ENCODE peak calls at places on chromosomes 2 and 18, in ten cellular contexts. Z, V, N, H, E, M, O, J, F and D are unnamed samples.
A peak's percentile ranks its signal among the peaks of the same experiment; 100 is the strongest.

GRCh38 chr18:74623047-74623816 is 25.6 kb downstream of the ZNF407 start:
- DNase-seq in O (no peak), V (peak; percentile 55), E (no peak), M (peak; percentile 9), F (no peak), H (no peak), J (no peak), Z (no peak), N (no peak), D (no peak)

GRCh38 chr2:37376421-37377186 is 32.2 kb downstream of the QPCT start:
- DNase-seq in F (peak; percentile 25), H (no peak), J (peak; percentile 95), N (no peak), Z (no peak), E (no peak), M (no peak), O (peak; percentile 76), V (no peak), D (peak; percentile 31)

GRCh38 chr18:60019463-60019840 is 119.7 kb downstream of the PMAIP1 start:
- DNase-seq in O (no peak), J (no peak), H (no peak), Z (no peak), M (no peak), N (no peak), E (no peak), F (no peak), V (no peak), D (no peak)

GRCh38 chr2:11305958-11306357 is 38.5 kb downstream of the ROCK2 start:
- DNase-seq in N (no peak), H (no peak), F (no peak), V (no peak), M (no peak), Z (no peak), J (no peak), E (no peak), O (no peak), D (no peak)

GRCh38 chr2:72828840-72829507 is 3.1 kb upstream of the EXOC6B start:
- DNase-seq in J (no peak), V (no peak), O (no peak), E (no peak), Z (no peak), F (no peak), H (no peak), N (no peak), M (no peak), D (no peak)

GRCh38 chr18:35409921-35410320 is 32.8 kb upstream of the ZNF396 start:
- DNase-seq in H (no peak), F (no peak), M (no peak), E (no peak), Z (no peak), V (no peak), O (no peak), N (no peak), J (no peak), D (no peak)

GRCh38 chr2:106990307-106990706 is 104.3 kb upstream of the ST6GAL2 start:
- DNase-seq in O (no peak), F (no peak), E (no peak), V (no peak), M (no peak), Z (no peak), H (no peak), J (no peak), N (no peak), D (no peak)

GRCh38 chr18:11937874-11938478 is 29.9 kb upstream of the MPPE1 start:
- DNase-seq in E (peak; percentile 73), O (peak; percentile 73), M (peak; percentile 85), V (peak; percentile 93), J (peak; percentile 84), Z (no peak), F (peak; percentile 81), N (peak; percentile 73), H (no peak), D (peak; percentile 45)

GRCh38 chr2:235639387-235639786 is 145.5 kb downstream of the AGAP1 start:
- DNase-seq in H (no peak), Z (no peak), F (peak; percentile 83), V (peak; percentile 80), M (peak; percentile 24), N (no peak), O (peak; percentile 83), J (peak; percentile 96), E (no peak), D (no peak)
- TF ChIP-seq POLR2A in H (peak; percentile 61), Z (no peak), F (peak; percentile 17), V (no peak), M (no peak), N (no peak), O (peak; percentile 54), J (peak; percentile 76), E (no peak), D (no peak)

DNA sequence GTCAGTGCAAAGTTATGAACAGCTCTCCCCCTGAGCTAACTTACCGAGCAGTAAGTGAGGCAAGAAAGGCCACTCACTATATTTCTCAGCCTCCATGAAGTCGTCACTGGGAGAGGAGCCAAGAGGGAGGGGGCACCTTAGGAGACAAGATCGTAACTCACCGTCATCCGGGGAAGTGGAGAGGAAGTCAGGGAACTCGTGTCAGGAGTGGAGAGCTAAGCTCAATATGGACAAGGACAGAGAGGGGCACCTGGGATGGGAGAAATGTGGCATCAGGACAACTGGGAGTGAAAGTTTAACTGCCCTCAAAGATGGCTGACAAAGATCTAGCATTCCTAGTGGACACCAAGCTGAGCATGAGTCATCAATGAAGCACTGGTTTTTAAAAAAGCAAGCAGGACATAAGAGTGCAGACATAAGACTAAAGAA is 37.1 kb downstream of the BCL11A start:
- DNase-seq in V (no peak), E (no peak), J (peak; percentile 66), M (no peak), N (no peak), H (no peak), Z (no peak), O (peak; percentile 34), F (no peak), D (no peak)
- TF ChIP-seq POLR2A in V (no peak), E (no peak), J (no peak), M (no peak), N (no peak), H (no peak), Z (no peak), O (no peak), F (no peak), D (no peak)

DNA sequence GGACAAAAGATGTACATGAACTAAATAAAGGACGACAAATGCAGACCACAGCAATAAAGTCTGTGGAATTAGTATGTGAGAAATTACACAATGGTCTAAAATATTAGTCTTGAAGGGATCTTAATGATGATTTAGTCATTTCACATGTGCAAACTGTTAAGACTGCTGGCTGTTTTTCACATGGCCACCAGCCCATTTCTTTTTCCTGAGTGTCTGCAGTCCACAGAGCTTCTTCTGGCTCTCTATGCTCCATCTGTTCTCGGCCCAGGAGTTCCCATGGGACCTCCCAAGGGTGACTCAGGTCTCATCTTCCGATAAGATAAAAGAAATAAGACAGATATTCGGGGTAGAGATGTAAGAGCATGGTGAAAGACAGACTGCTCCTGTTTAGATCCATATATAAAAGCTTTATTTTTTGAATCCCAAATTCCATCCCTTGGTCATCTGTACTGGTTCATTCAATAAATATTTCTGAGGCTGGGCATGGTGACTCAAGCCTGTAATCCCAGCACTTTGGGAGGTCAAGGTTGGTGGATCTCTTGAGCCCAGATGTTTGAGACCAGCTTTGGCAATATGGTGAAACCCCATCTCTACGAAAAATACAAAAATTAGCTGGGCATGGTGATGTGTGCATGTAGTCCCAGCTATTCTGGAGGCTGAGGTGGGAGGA is 20.1 kb downstream of the IL1RL1 start:
- DNase-seq in V (no peak), H (no peak), O (no peak), J (no peak), Z (no peak), M (no peak), F (no peak), N (no peak), E (no peak), D (no peak)
- TF ChIP-seq POLR2A in V (no peak), H (no peak), O (no peak), J (no peak), Z (no peak), M (no peak), F (no peak), N (no peak), E (no peak), D (no peak)

DNA sequence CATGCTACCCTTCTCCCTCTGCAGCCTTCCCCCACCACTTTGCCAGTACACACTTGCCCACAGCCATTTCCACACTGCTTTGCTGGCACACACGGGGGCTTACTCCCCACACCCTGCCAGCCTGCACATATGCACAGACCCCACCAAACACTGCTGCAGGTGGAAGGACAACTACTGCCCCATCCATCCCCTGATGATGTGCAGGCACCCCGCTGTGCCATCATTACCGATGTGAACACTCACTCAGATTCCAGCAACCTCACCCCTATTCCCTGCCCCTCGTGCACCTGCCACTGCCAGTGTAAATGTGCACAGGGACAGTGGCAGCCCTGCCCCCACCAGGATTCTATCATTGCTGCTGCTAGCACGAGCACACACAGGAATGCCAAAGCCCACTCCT is 1400.8 kb upstream of the DDX18 start:
- DNase-seq in Z (peak; percentile 6), N (no peak), J (no peak), O (no peak), M (no peak), V (no peak), F (no peak), H (no peak), E (no peak), D (no peak)
- TF ChIP-seq POLR2A in Z (no peak), N (no peak), J (no peak), O (no peak), M (no peak), V (no peak), F (no peak), H (no peak), E (no peak), D (no peak)

DNA sequence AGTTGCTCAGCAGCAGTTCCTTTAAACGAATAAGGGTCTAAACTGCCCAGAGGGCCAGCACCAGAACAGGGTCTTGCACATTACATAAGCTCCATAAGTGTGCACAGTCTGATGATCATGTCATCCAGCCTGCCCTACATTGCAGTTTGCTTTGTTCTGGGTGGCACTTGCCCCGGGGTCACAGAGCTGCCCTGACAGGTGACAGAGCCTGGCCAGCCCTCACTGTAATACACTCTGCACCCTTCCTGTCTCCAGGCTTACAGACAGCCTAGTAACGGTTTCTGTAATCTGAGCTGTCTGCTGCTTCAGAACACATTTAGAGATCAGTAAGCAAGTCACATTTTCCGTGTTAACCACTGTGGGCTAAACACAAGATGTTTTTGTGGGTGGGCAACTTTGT is 213.3 kb downstream of the FAM210A start:
- DNase-seq in F (no peak), H (no peak), E (no peak), O (no peak), Z (no peak), J (peak; percentile 50), V (no peak), N (peak; percentile 75), M (no peak), D (no peak)
- TF ChIP-seq POLR2A in F (no peak), H (no peak), E (no peak), O (no peak), Z (no peak), J (no peak), V (no peak), N (no peak), M (no peak), D (no peak)

GRCh38 chr2:54560146-54560881 is 104.2 kb downstream of the SPTBN1 start:
- DNase-seq in F (peak; percentile 72), V (peak; percentile 83), Z (no peak), M (peak; percentile 29), E (no peak), J (peak; percentile 87), O (peak; percentile 51), N (peak; percentile 43), H (no peak), D (no peak)
- TF ChIP-seq POLR2A in F (no peak), V (peak; percentile 68), Z (no peak), M (no peak), E (no peak), J (no peak), O (no peak), N (peak; percentile 44), H (peak; percentile 66), D (peak; percentile 90)